ENCODE peak calls at places on chromosomes 1 and 21, in ten cellular contexts. Q is KBM-7; P is HT-29; A is HL-60; M is cardiac muscle cell; Y is ovary; I is stimulated activated CD8-positive, alpha-beta memory T cell treated with anti-CD3 and anti-CD28 coated beads, Interleukin-4, amount 100 ng/mL, for 24 hours; F is HEK293T; G is adipocyte; S is non-pigmented ciliary epithelial cell. X is an unnamed sample.
A peak's percentile ranks its signal among the peaks of the same experiment; 100 is the strongest.

GRCh38 chr1:154276797-154277196 is 4.4 kb downstream of the HAX1 start:
- DNase-seq in Q (peak; percentile 19), P (no peak), A (no peak), M (peak; percentile 18), Y (no peak), I (no peak), F (no peak), G (no peak), S (no peak), X (no peak)

GRCh38 chr1:155499953-155500621 is 62.5 kb downstream of the ASH1L start:
- DNase-seq in Q (peak; percentile 56), P (peak; percentile 68), A (no peak), M (peak; percentile 33), Y (no peak), I (no peak), F (peak; percentile 41), G (peak; percentile 44), S (no peak), X (no peak)

GRCh38 chr1:185695299-185695698 is 38.9 kb upstream of the HMCN1 start:
- DNase-seq in Q (peak; percentile 23), P (peak; percentile 33), A (no peak), M (no peak), Y (no peak), I (no peak), F (no peak), G (peak; percentile 40), S (no peak), X (no peak)

GRCh38 chr1:247444571-247444970 is 13.3 kb downstream of the OR2B11 start:
- DNase-seq in Q (no peak), P (no peak), A (no peak), M (no peak), Y (no peak), I (no peak), F (no peak), G (no peak), S (no peak), X (no peak)

GRCh38 chr1:20261095-20261494 is 29.6 kb upstream of the VWA5B1 start:
- DNase-seq in Q (no peak), P (no peak), A (no peak), M (no peak), Y (no peak), I (no peak), F (no peak), G (no peak), S (no peak), X (no peak)

GRCh38 chr1:163821679-163822078 is 499.9 kb downstream of the NUF2 start:
- DNase-seq in Q (no peak), P (no peak), A (no peak), M (no peak), Y (no peak), I (no peak), F (no peak), G (no peak), S (no peak), X (no peak)

GRCh38 chr1:9121891-9122409 is 7.0 kb downstream of the GPR157 start:
- DNase-seq in Q (no peak), P (no peak), A (no peak), M (no peak), Y (no peak), I (peak; percentile 33), F (no peak), G (no peak), S (no peak), X (no peak)

GRCh38 chr1:171966426-171967220 is 125.3 kb downstream of the DNM3 start:
- DNase-seq in Q (peak; percentile 7), P (no peak), A (no peak), M (no peak), Y (no peak), I (no peak), F (no peak), G (no peak), S (no peak), X (no peak)

GRCh38 chr1:207878939-207879338 is 32.0 kb downstream of the CD34 start:
- DNase-seq in Q (no peak), P (no peak), A (no peak), M (no peak), Y (no peak), I (no peak), F (no peak), G (no peak), S (no peak), X (no peak)

GRCh38 chr1:172670316-172670715 is 11.4 kb downstream of the FASLG start:
- DNase-seq in Q (no peak), P (no peak), A (no peak), M (no peak), Y (no peak), I (no peak), F (no peak), G (no peak), S (no peak), X (no peak)

GRCh38 chr1:175221548-175222175 is 29.1 kb upstream of the KIAA0040 start:
- DNase-seq in Q (no peak), P (peak; percentile 19), A (no peak), M (peak; percentile 20), Y (no peak), I (no peak), F (no peak), G (no peak), S (no peak), X (no peak)

GRCh38 chr1:97489834-97490233 is 431.0 kb downstream of the DPYD start:
- DNase-seq in Q (no peak), P (peak; percentile 49), A (peak; percentile 47), M (peak; percentile 75), Y (no peak), I (no peak), F (no peak), G (peak; percentile 31), S (peak; percentile 19), X (no peak)

GRCh38 chr1:244968431-244968830 is 104.1 kb upstream of the HNRNPU start:
- DNase-seq in Q (no peak), P (no peak), A (no peak), M (peak; percentile 25), Y (no peak), I (no peak), F (no peak), G (peak; percentile 30), S (no peak), X (no peak)

GRCh38 chr1:18945401-18945849 is 11.1 kb downstream of the IFFO2 start:
- DNase-seq in Q (no peak), P (no peak), A (no peak), M (peak; percentile 82), Y (no peak), I (no peak), F (peak; percentile 31), G (no peak), S (no peak), X (no peak)

GRCh38 chr1:216310776-216311175 is 112.5 kb downstream of the USH2A start:
- DNase-seq in Q (peak; percentile 2), P (peak; percentile 38), A (no peak), M (peak; percentile 73), Y (no peak), I (no peak), F (peak; percentile 37), G (peak; percentile 82), S (no peak), X (peak; percentile 35)

GRCh38 chr21:31335957-31336738 is 7.9 kb downstream of the TIAM1 start:
- DNase-seq in Q (no peak), P (no peak), A (no peak), M (peak; percentile 86), Y (no peak), I (no peak), F (no peak), G (peak; percentile 74), S (peak; percentile 80), X (no peak)

GRCh38 chr1:227880342-227880924 is 65.0 kb downstream of the PRSS38 start:
- DNase-seq in Q (no peak), P (no peak), A (no peak), M (no peak), Y (no peak), I (no peak), F (no peak), G (no peak), S (no peak), X (no peak)

GRCh38 chr1:7373936-7374760 is 396.9 kb upstream of the VAMP3 start:
- DNase-seq in Q (no peak), P (no peak), A (no peak), M (peak; percentile 3), Y (no peak), I (no peak), F (no peak), G (no peak), S (no peak), X (no peak)

GRCh38 chr1:230798187-230798484 is 50.9 kb downstream of the CAPN9 start:
- DNase-seq in Q (no peak), P (no peak), A (no peak), M (no peak), Y (no peak), I (no peak), F (no peak), G (no peak), S (no peak), X (no peak)

GRCh38 chr1:18556364-18556763 is 74.3 kb upstream of the PAX7 start:
- DNase-seq in Q (peak; percentile 17), P (peak; percentile 60), A (no peak), M (peak; percentile 37), Y (no peak), I (no peak), F (peak; percentile 34), G (peak; percentile 29), S (no peak), X (no peak)